ENCODE peak calls at places on chromosomes 3 and 15, in nine cellular contexts. A, E, Y, J, I, Z, K, Q and N are unnamed samples.
A peak's percentile ranks its signal among the peaks of the same experiment; 100 is the strongest.

GRCh38 chr3:150020527-150020926 is 49.8 kb upstream of the PFN2 start:
- DNase-seq in A (no peak), E (no peak), Y (no peak), J (no peak), I (no peak), Z (no peak), K (no peak), Q (peak; percentile 13), N (no peak)

GRCh38 chr15:23759964-23760363 is 72.9 kb upstream of the NDN start:
- DNase-seq in A (no peak), E (no peak), Y (no peak), J (no peak), I (no peak), Z (no peak), K (no peak), Q (no peak), N (no peak)

GRCh38 chr3:188338081-188338480 is 184.1 kb downstream of the LPP start:
- DNase-seq in A (no peak), E (no peak), Y (no peak), J (no peak), I (no peak), Z (no peak), K (no peak), Q (no peak), N (no peak)

GRCh38 chr3:55686720-55687254 is 199.7 kb upstream of the WNT5A start:
- DNase-seq in A (no peak), E (no peak), Y (no peak), J (no peak), I (no peak), Z (no peak), K (no peak), Q (no peak), N (peak; percentile 14)

GRCh38 chr3:150875548-150875947 is 29.7 kb downstream of the MINDY4B start:
- DNase-seq in A (no peak), E (no peak), Y (no peak), J (no peak), I (no peak), Z (no peak), K (no peak), Q (no peak), N (no peak)

GRCh38 chr15:48759921-48760320 is 50.9 kb downstream of the CEP152 start:
- DNase-seq in A (no peak), E (no peak), Y (no peak), J (no peak), I (no peak), Z (no peak), K (no peak), Q (no peak), N (no peak)

GRCh38 chr3:29440321-29441019 is 159.6 kb downstream of the RBMS3 start:
- DNase-seq in A (no peak), E (no peak), Y (no peak), J (no peak), I (peak; percentile 42), Z (peak; percentile 39), K (no peak), Q (no peak), N (no peak)

GRCh38 chr3:9037113-9037715 is 73.9 kb upstream of the RAD18 start:
- DNase-seq in A (peak; percentile 57), E (no peak), Y (peak; percentile 30), J (no peak), I (no peak), Z (no peak), K (peak; percentile 49), Q (no peak), N (peak; percentile 64)

GRCh38 chr15:33022629-33023028 is 171.9 kb downstream of the FMN1 start:
- DNase-seq in A (peak; percentile 54), E (no peak), Y (no peak), J (no peak), I (peak; percentile 90), Z (peak; percentile 86), K (peak; percentile 81), Q (no peak), N (no peak)

GRCh38 chr15:74664028-74664616 is 31.7 kb downstream of the EDC3 start:
- DNase-seq in A (peak; percentile 51), E (no peak), Y (no peak), J (no peak), I (peak; percentile 61), Z (peak; percentile 87), K (no peak), Q (no peak), N (no peak)

GRCh38 chr15:67968564-67969440 is 85.3 kb upstream of the PIAS1 start:
- DNase-seq in A (no peak), E (no peak), Y (no peak), J (no peak), I (no peak), Z (no peak), K (no peak), Q (no peak), N (no peak)

GRCh38 chr3:132352556-132353143 is 35.4 kb downstream of the ACP3 start:
- DNase-seq in A (peak; percentile 73), E (peak; percentile 55), Y (peak; percentile 45), J (no peak), I (no peak), Z (peak; percentile 60), K (peak; percentile 56), Q (peak; percentile 12), N (peak; percentile 45)

GRCh38 chr15:31510003-31510402 is 183.4 kb downstream of the KLF13 start:
- DNase-seq in A (no peak), E (no peak), Y (no peak), J (no peak), I (peak; percentile 48), Z (no peak), K (no peak), Q (no peak), N (peak; percentile 4)

GRCh38 chr15:66035901-66036300 is 166.6 kb downstream of the RAB11A start:
- DNase-seq in A (no peak), E (no peak), Y (no peak), J (no peak), I (no peak), Z (no peak), K (no peak), Q (no peak), N (no peak)

GRCh38 chr3:171813278-171813896 is 3.1 kb upstream of the PLD1 start:
- DNase-seq in A (no peak), E (no peak), Y (no peak), J (no peak), I (no peak), Z (no peak), K (no peak), Q (no peak), N (no peak)

GRCh38 chr3:139328356-139328755 is 15.5 kb upstream of the MRPS22 start:
- DNase-seq in A (no peak), E (no peak), Y (no peak), J (no peak), I (no peak), Z (no peak), K (no peak), Q (no peak), N (no peak)

GRCh38 chr3:174775603-174776002 is 83.5 kb upstream of the NAALADL2 start:
- DNase-seq in A (no peak), E (no peak), Y (no peak), J (no peak), I (no peak), Z (no peak), K (peak; percentile 25), Q (no peak), N (no peak)

GRCh38 chr15:78808550-78808949 is 2.7 kb downstream of the ADAMTS7 start:
- DNase-seq in A (no peak), E (no peak), Y (no peak), J (no peak), I (no peak), Z (no peak), K (peak; percentile 69), Q (no peak), N (no peak)

GRCh38 chr3:129575987-129576364 is 30.5 kb downstream of the PLXND1 start:
- DNase-seq in A (no peak), E (no peak), Y (no peak), J (no peak), I (no peak), Z (no peak), K (no peak), Q (no peak), N (no peak)
- H3K4me3 ChIP-seq in A (no peak overlapping the region), E (no peak overlapping the region), Y (no peak overlapping the region), J (no peak overlapping the region), I (no peak overlapping the region), Z (no peak overlapping the region), K (no peak overlapping the region), Q (no peak overlapping the region), N (no peak overlapping the region)

GRCh38 chr3:99118381-99118780 is 216.9 kb upstream of the DCBLD2 start:
- DNase-seq in A (no peak), E (no peak), Y (no peak), J (no peak), I (no peak), Z (no peak), K (no peak), Q (peak; percentile 84), N (no peak)
- TF ChIP-seq CTCF in A (no peak), E (no peak), Y (no peak), J (no peak), I (no peak), Z (no peak), K (no peak), Q (no peak), N (no peak)

DNA sequence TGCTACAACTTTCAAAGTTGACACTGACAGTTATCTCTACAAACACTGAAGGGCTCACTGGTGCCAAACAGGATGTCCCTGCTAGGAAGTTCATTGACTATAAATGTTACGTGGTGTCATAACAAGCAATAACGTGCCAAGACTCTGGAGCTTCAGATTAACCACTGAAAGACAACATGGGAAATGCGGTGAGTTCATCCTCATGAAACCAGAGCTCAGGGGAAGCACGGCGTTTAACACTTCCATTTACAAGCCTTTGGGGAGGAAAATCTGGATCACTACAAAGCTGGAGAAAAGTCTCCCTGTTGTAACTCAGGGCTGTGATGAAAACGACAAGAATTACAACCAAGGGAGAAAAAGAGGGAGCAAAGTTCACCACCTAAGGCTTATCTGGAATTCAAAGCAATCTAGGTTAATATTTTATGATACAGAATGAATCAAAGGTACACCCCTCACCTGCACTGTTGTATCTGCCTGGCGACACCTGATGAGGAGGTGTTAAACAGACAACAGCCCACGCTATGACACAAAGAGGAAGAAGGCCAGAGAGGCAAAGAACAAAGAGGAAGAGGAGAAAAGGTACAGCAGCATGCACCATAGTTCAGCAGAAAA is 27.0 kb downstream of the SHQ1 start:
- DNase-seq in A (no peak), E (no peak), Y (no peak), J (no peak), I (no peak), Z (peak; percentile 80), K (peak; percentile 69), Q (no peak), N (no peak)
- H3K4me3 ChIP-seq in A (no peak overlapping the region), E (peak overlapping the region; percentile 21), Y (no peak overlapping the region), J (no peak overlapping the region), I (peak overlapping the region; percentile 29), Z (no peak overlapping the region), K (no peak overlapping the region), Q (no peak overlapping the region), N (no peak overlapping the region)

DNA sequence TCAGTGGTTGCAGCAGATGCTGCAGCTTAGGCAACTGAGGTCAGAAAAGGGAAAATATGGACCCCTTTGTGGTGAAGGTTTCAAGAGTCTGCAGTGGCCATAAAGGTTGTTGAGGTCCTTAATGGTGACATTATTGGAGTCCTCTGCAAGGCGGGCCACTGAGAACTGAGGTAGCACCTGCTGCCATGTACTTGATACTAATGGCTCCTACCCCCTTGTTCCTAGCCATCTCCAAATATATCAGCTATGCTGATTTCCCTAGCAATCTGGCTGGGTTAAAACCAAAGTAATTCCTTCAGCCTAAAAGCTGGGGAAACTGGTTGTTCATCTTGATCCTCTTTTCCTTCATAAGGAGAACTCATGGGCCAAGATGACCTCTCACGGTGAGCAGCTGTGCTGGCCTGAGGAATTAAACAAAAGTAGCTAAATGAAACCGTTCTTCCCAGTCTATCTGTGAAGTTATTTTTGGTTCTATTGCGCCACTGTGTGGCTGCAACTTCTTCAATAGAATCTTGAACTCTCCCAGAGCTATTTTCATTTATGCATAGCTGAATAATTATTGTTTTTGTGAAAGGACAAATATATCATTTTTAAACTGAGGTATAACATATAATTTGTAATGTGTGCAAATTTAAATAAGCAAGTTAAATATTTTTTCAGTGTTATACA is 76.1 kb upstream of the PLSCR4 start:
- DNase-seq in A (no peak), E (no peak), Y (peak; percentile 47), J (no peak), I (no peak), Z (no peak), K (peak; percentile 46), Q (peak; percentile 18), N (peak; percentile 59)
- TF ChIP-seq CTCF in A (peak; percentile 75), E (no peak), Y (peak; percentile 14), J (peak; percentile 60), I (peak; percentile 49), Z (peak; percentile 41), K (peak; percentile 30), Q (peak; percentile 59), N (peak; percentile 58)